ENCODE peak calls at places on chromosome 11, in seven cellular contexts. One of them, this sample, is unnamed. For H3K4me1, the result is how much of the 10 kb centered on the place peaks cover.

GRCh38 chr11:108220721-108221346 is 1.6 kb downstream of the NPAT start:
- DNase-seq in IMR-90: no peak
- DNase-seq in H9: no peak
- DNase-seq in H1: no peak
- DNase-seq in neuronal stem cell: no peak
- DNase-seq in trophoblast cell: no peak
- DNase-seq in mesendoderm: peak
- DNase-seq in this sample: peak

GRCh38 chr11:82942376-82942775 is 40.8 kb downstream of the DDIAS start:
- DNase-seq in IMR-90: no peak
- DNase-seq in H9: no peak
- DNase-seq in H1: no peak
- DNase-seq in neuronal stem cell: no peak
- DNase-seq in trophoblast cell: no peak
- DNase-seq in mesendoderm: no peak
- DNase-seq in this sample: no peak

GRCh38 chr11:1388763-1389102 is 1.0 kb upstream of the BRSK2 start:
- DNase-seq in IMR-90: no peak
- DNase-seq in H9: no peak
- DNase-seq in H1: peak
- DNase-seq in neuronal stem cell: no peak
- DNase-seq in trophoblast cell: no peak
- DNase-seq in mesendoderm: no peak
- DNase-seq in this sample: no peak

GRCh38 chr11:113555071-113555739 is 80.0 kb upstream of the DRD2 start:
- DNase-seq in IMR-90: no peak
- DNase-seq in H9: no peak
- DNase-seq in H1: no peak
- DNase-seq in neuronal stem cell: no peak
- DNase-seq in trophoblast cell: peak
- DNase-seq in mesendoderm: no peak
- DNase-seq in this sample: peak

GRCh38 chr11:60345489-60345888 is 18.4 kb downstream of the MS4A6E start:
- DNase-seq in IMR-90: no peak
- DNase-seq in H9: peak
- DNase-seq in H1: peak
- DNase-seq in neuronal stem cell: no peak
- DNase-seq in trophoblast cell: peak
- DNase-seq in mesendoderm: peak
- DNase-seq in this sample: peak

GRCh38 chr11:32602657-32603410 is 19.2 kb downstream of the EIF3M start:
- DNase-seq in IMR-90: peak
- DNase-seq in H9: no peak
- DNase-seq in H1: no peak
- DNase-seq in neuronal stem cell: no peak
- DNase-seq in trophoblast cell: no peak
- DNase-seq in mesendoderm: no peak
- DNase-seq in this sample: no peak

GRCh38 chr11:86632499-86633269 is 39.7 kb downstream of the ME3 start:
- DNase-seq in IMR-90: peak
- DNase-seq in H9: peak
- DNase-seq in H1: no peak
- DNase-seq in neuronal stem cell: peak
- DNase-seq in trophoblast cell: peak
- DNase-seq in mesendoderm: peak
- DNase-seq in this sample: peak

GRCh38 chr11:76721755-76722677 is 51.5 kb upstream of the LRRC32 start:
- DNase-seq in IMR-90: peak
- DNase-seq in H9: peak
- DNase-seq in H1: peak
- DNase-seq in neuronal stem cell: peak
- DNase-seq in trophoblast cell: peak
- DNase-seq in mesendoderm: peak
- DNase-seq in this sample: peak

GRCh38 chr11:34986883-34987525 is 70.6 kb downstream of the PDHX start:
- DNase-seq in IMR-90: no peak
- DNase-seq in H9: no peak
- DNase-seq in H1: no peak
- DNase-seq in neuronal stem cell: no peak
- DNase-seq in trophoblast cell: no peak
- DNase-seq in mesendoderm: no peak
- DNase-seq in this sample: no peak

GRCh38 chr11:13104619-13105236 is 95.6 kb downstream of the RASSF10 start:
- DNase-seq in IMR-90: no peak
- DNase-seq in H9: no peak
- DNase-seq in H1: no peak
- DNase-seq in neuronal stem cell: no peak
- DNase-seq in trophoblast cell: no peak
- DNase-seq in mesendoderm: no peak
- DNase-seq in this sample: no peak
- H2BK120ac ChIP-seq in IMR-90: no peak
- H2BK120ac ChIP-seq in H9: no peak
- H2BK120ac ChIP-seq in H1: no peak
- H2BK120ac ChIP-seq in neuronal stem cell: no peak
- H2BK120ac ChIP-seq in trophoblast cell: no peak
- H2BK120ac ChIP-seq in mesendoderm: no peak
- H2BK120ac ChIP-seq in this sample: no peak

DNA sequence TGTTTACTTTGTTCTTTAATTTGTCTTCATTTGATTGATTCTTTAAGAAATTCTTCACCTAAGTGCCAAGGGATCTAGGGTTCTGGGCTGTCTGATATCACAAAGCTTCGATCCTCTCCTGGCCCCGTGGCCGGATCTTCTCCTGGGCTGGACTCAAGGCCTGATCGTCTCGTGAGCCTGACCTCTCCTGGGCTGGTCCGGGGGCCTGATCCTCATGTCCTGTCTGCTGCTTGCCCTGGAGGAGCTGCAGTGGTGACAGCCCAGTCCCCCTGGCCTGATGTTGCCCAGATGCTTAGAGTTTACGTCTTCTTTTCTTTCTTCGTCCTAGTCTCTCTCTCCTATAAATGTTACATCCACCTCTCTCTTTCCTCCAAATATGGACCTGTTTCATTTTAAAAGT is 3.3 kb downstream of the NADSYN1 start:
- DNase-seq in IMR-90: no peak
- DNase-seq in H9: no peak
- DNase-seq in H1: no peak
- DNase-seq in neuronal stem cell: no peak
- DNase-seq in trophoblast cell: no peak
- DNase-seq in mesendoderm: no peak
- DNase-seq in this sample: no peak
- H2BK5ac ChIP-seq in IMR-90: no peak
- H2BK5ac ChIP-seq in H9: no peak
- H2BK5ac ChIP-seq in H1: no peak
- H2BK5ac ChIP-seq in neuronal stem cell: no peak
- H2BK5ac ChIP-seq in trophoblast cell: no peak
- H2BK5ac ChIP-seq in mesendoderm: no peak
- H2BK5ac ChIP-seq in this sample: no peak

GRCh38 chr11:119710417-119710816 is 18.6 kb downstream of the NECTIN1 start:
- DNase-seq in IMR-90: no peak
- DNase-seq in H9: no peak
- DNase-seq in H1: no peak
- DNase-seq in neuronal stem cell: no peak
- DNase-seq in trophoblast cell: no peak
- DNase-seq in mesendoderm: no peak
- DNase-seq in this sample: no peak

GRCh38 chr11:119711476-119711875 is 17.5 kb downstream of the NECTIN1 start:
- DNase-seq in IMR-90: no peak
- DNase-seq in H9: no peak
- DNase-seq in H1: no peak
- DNase-seq in neuronal stem cell: no peak
- DNase-seq in trophoblast cell: no peak
- DNase-seq in mesendoderm: no peak
- DNase-seq in this sample: no peak

GRCh38 chr11:119712459-119713360 is 16.3 kb downstream of the NECTIN1 start:
- DNase-seq in IMR-90: no peak
- DNase-seq in H9: no peak
- DNase-seq in H1: no peak
- DNase-seq in neuronal stem cell: no peak
- DNase-seq in trophoblast cell: no peak
- DNase-seq in mesendoderm: peak
- DNase-seq in this sample: no peak

GRCh38 chr11:119713361-119714040 is 15.5 kb downstream of the NECTIN1 start:
- DNase-seq in IMR-90: no peak
- DNase-seq in H9: no peak
- DNase-seq in H1: no peak
- DNase-seq in neuronal stem cell: no peak
- DNase-seq in trophoblast cell: no peak
- DNase-seq in mesendoderm: peak
- DNase-seq in this sample: no peak

DNA sequence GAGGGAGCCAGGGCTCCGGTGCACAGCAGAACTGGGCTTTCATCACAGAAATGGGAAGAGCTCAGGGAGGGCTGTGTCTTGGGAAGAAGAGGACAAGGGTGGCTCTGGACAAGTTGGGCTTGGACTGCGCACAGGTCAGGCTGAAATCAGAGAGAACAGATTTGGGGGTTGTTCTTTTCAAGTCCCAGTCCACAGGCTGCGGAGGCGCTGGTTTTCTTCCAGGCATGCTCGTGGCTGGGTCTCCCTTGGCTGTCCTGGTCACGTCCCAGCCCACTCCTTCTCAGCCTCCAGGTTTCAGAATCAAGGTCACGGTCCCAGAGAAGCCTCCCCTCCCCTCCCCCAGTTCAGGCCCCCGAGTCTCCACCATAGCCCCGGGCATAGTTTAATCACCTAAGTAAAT is 17.0 kb downstream of the NECTIN1 start:
- DNase-seq in IMR-90: no peak
- DNase-seq in H9: no peak
- DNase-seq in H1: no peak
- DNase-seq in neuronal stem cell: no peak
- DNase-seq in trophoblast cell: no peak
- DNase-seq in mesendoderm: no peak
- DNase-seq in this sample: no peak
- H3K4me1 ChIP-seq in IMR-90: under half
- H3K4me1 ChIP-seq in H9: under half
- H3K4me1 ChIP-seq in H1: under half
- H3K4me1 ChIP-seq in neuronal stem cell: under half
- H3K4me1 ChIP-seq in trophoblast cell: under half
- H3K4me1 ChIP-seq in mesendoderm: under half
- H3K4me1 ChIP-seq in this sample: half or more

GRCh38 chr11:115751244-115751643 is 247.0 kb upstream of the CADM1 start:
- DNase-seq in IMR-90: no peak
- DNase-seq in H9: no peak
- DNase-seq in H1: no peak
- DNase-seq in neuronal stem cell: no peak
- DNase-seq in trophoblast cell: no peak
- DNase-seq in mesendoderm: no peak
- DNase-seq in this sample: no peak
- H2BK120ac ChIP-seq in IMR-90: no peak
- H2BK120ac ChIP-seq in H9: no peak
- H2BK120ac ChIP-seq in H1: no peak
- H2BK120ac ChIP-seq in neuronal stem cell: no peak
- H2BK120ac ChIP-seq in trophoblast cell: no peak
- H2BK120ac ChIP-seq in mesendoderm: no peak
- H2BK120ac ChIP-seq in this sample: no peak

DNA sequence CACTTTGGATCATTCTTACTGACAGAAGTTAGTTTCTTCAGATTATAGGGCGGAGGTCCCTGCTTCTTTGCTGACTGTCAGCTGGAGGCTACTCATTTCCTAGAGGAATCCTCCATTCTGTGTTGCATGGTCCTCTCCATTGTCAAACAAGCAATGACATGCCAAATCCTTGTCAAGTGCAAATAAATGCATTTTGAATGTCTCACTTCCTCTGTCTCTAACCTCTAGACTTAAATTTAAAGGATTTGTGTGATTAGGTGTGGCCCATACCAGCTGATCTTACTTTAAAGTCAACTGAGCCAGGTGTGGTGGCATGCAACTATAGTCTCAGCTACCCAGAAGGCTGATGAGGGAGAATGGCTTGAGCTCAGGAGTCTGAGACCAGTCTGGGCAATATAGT is 458.4 kb upstream of the CCDC179 start:
- DNase-seq in IMR-90: no peak
- DNase-seq in H9: no peak
- DNase-seq in H1: no peak
- DNase-seq in neuronal stem cell: no peak
- DNase-seq in trophoblast cell: no peak
- DNase-seq in mesendoderm: no peak
- DNase-seq in this sample: no peak
- H2BK5ac ChIP-seq in IMR-90: no peak
- H2BK5ac ChIP-seq in H9: no peak
- H2BK5ac ChIP-seq in H1: no peak
- H2BK5ac ChIP-seq in neuronal stem cell: no peak
- H2BK5ac ChIP-seq in trophoblast cell: no peak
- H2BK5ac ChIP-seq in mesendoderm: no peak
- H2BK5ac ChIP-seq in this sample: no peak

DNA sequence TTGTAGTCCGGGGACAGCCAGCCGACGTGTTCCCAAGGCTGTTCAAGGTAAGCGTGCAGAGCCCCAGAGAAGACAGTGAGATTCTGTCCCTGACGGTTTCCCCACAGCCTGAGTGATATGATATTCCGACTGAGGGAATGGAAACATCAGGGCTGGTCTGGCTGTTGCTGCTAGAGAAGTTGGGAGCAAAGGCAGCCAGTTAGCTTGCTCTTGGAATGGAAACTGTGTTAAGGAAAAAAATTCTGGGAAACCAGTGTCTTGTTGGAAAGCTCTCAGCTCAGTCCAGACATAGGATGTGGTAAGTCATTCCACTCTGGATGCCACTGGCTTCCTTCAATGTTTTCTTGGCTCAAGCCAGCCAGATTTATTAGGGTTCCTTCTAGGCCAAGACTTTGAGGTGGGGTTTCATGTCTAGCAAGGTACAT is 8.8 kb downstream of the CRY2 start:
- DNase-seq in IMR-90: peak
- DNase-seq in H9: no peak
- DNase-seq in H1: no peak
- DNase-seq in neuronal stem cell: no peak
- DNase-seq in trophoblast cell: no peak
- DNase-seq in mesendoderm: no peak
- DNase-seq in this sample: peak
- H3K4me1 ChIP-seq in IMR-90: under half
- H3K4me1 ChIP-seq in H9: under half
- H3K4me1 ChIP-seq in H1: under half
- H3K4me1 ChIP-seq in neuronal stem cell: under half
- H3K4me1 ChIP-seq in trophoblast cell: under half
- H3K4me1 ChIP-seq in mesendoderm: under half
- H3K4me1 ChIP-seq in this sample: under half

GRCh38 chr11:128496684-128497056 is 90.7 kb downstream of the ETS1 start:
- DNase-seq in IMR-90: no peak
- DNase-seq in H9: no peak
- DNase-seq in H1: no peak
- DNase-seq in neuronal stem cell: no peak
- DNase-seq in trophoblast cell: no peak
- DNase-seq in mesendoderm: no peak
- DNase-seq in this sample: no peak
- H2BK120ac ChIP-seq in IMR-90: peak
- H2BK120ac ChIP-seq in H9: no peak
- H2BK120ac ChIP-seq in H1: no peak
- H2BK120ac ChIP-seq in neuronal stem cell: no peak
- H2BK120ac ChIP-seq in trophoblast cell: no peak
- H2BK120ac ChIP-seq in mesendoderm: no peak
- H2BK120ac ChIP-seq in this sample: peak

GRCh38 chr11:74756571-74756970 is 7.9 kb downstream of the RNF169 start:
- DNase-seq in IMR-90: no peak
- DNase-seq in H9: no peak
- DNase-seq in H1: no peak
- DNase-seq in neuronal stem cell: no peak
- DNase-seq in trophoblast cell: no peak
- DNase-seq in mesendoderm: no peak
- DNase-seq in this sample: no peak
- H2BK5ac ChIP-seq in IMR-90: peak
- H2BK5ac ChIP-seq in H9: no peak
- H2BK5ac ChIP-seq in H1: no peak
- H2BK5ac ChIP-seq in neuronal stem cell: no peak
- H2BK5ac ChIP-seq in trophoblast cell: no peak
- H2BK5ac ChIP-seq in mesendoderm: no peak
- H2BK5ac ChIP-seq in this sample: no peak

GRCh38 chr11:36352919-36353318 is 56.8 kb downstream of the PRR5L start:
- DNase-seq in IMR-90: no peak
- DNase-seq in H9: no peak
- DNase-seq in H1: no peak
- DNase-seq in neuronal stem cell: no peak
- DNase-seq in trophoblast cell: no peak
- DNase-seq in mesendoderm: no peak
- DNase-seq in this sample: no peak
- H3K4me1 ChIP-seq in IMR-90: under half
- H3K4me1 ChIP-seq in H9: under half
- H3K4me1 ChIP-seq in H1: under half
- H3K4me1 ChIP-seq in neuronal stem cell: under half
- H3K4me1 ChIP-seq in trophoblast cell: under half
- H3K4me1 ChIP-seq in mesendoderm: under half
- H3K4me1 ChIP-seq in this sample: under half

This sample was measured in mesenchymal stem cell.